ENCODE peak calls at places on chromosome 20, in seven cellular contexts. W is AG09309, H is hepatocyte, V is tibial nerve, Q is lower lobe of right lung, E is AG10803, O is BJ. L is an unnamed sample.

GRCh38 chr20:53743607-53744260 is 150.1 kb upstream of the ZNF217 start:
- DNase-seq in O (no peak), E (no peak), W (no peak), Q (no peak), V (no peak), H (no peak), L (no peak)

GRCh38 chr20:44247131-44247571 is at the start of gene GDAP1L1:
- DNase-seq in O (no peak), E (no peak), W (no peak), Q (no peak), H (peak), V (no peak), L (no peak)

GRCh38 chr20:25685276-25686080 is 11.2 kb downstream of the ZNF337 start:
- DNase-seq in W (no peak), O (no peak), Q (no peak), H (no peak), V (no peak), E (no peak), L (no peak)

GRCh38 chr20:38888059-38888831 is 38.0 kb upstream of the FAM83D start:
- DNase-seq in W (no peak), Q (no peak), O (no peak), E (no peak), H (peak), V (no peak), L (no peak)

GRCh38 chr20:56710577-56711465 is 81.7 kb downstream of the TFAP2C start:
- DNase-seq in O (no peak), V (no peak), Q (peak), W (no peak), E (no peak), H (peak), L (peak)

GRCh38 chr20:44771172-44771535 is 25.5 kb downstream of the KCNK15 start:
- DNase-seq in Q (no peak), O (no peak), W (no peak), V (no peak), H (no peak), E (no peak), L (no peak)

GRCh38 chr20:45100563-45101245 is at the start of gene KCNS1:
- DNase-seq in O (no peak), E (no peak), V (no peak), H (peak), W (no peak), Q (no peak), L (no peak)

GRCh38 chr20:62588458-62589149 is 53.7 kb upstream of the SLCO4A1 start:
- DNase-seq in V (no peak), W (no peak), H (no peak), Q (no peak), O (no peak), E (no peak), L (no peak)

GRCh38 chr20:17806739-17807441 is 107.1 kb downstream of the BANF2 start:
- DNase-seq in O (peak), V (peak), E (peak), H (peak), W (peak), Q (no peak), L (peak)

GRCh38 chr20:33524261-33524660 is 34.4 kb downstream of the CBFA2T2 start:
- DNase-seq in W (no peak), O (no peak), Q (no peak), E (peak), H (no peak), V (no peak), L (no peak)

GRCh38 chr20:14925286-14925685 is 587.9 kb upstream of the FLRT3 start:
- DNase-seq in Q (no peak), E (peak), O (no peak), H (no peak), W (no peak), V (no peak), L (no peak)

GRCh38 chr20:3811421-3812258 is 8.7 kb upstream of the AP5S1 start:
- DNase-seq in E (peak), O (peak), V (peak), W (peak), H (peak), Q (peak), L (peak)

GRCh38 chr20:21450572-21450971 is 53.2 kb upstream of the NKX2-4 start:
- DNase-seq in O (no peak), V (no peak), Q (no peak), W (no peak), H (no peak), E (peak), L (no peak)

GRCh38 chr20:38228436-38228835 is 32.1 kb downstream of the KIAA1755 start:
- DNase-seq in H (no peak), E (no peak), Q (no peak), W (no peak), V (no peak), O (no peak), L (no peak)

GRCh38 chr20:16368645-16369292 is 204.5 kb downstream of the KIF16B start:
- DNase-seq in E (peak), W (peak), O (no peak), Q (no peak), H (peak), V (no peak), L (no peak)

GRCh38 chr20:35978041-35978513 is 9.7 kb downstream of the CNBD2 start:
- DNase-seq in E (peak), V (no peak), H (no peak), O (no peak), Q (no peak), W (peak), L (no peak)

GRCh38 chr20:3046677-3047462 is 1.0 kb downstream of the MRPS26 start:
- DNase-seq in H (no peak), W (no peak), E (no peak), Q (peak), O (no peak), V (no peak), L (no peak)

GRCh38 chr20:23564927-23565326 is 3.4 kb downstream of the CST9L start:
- DNase-seq in H (no peak), Q (no peak), E (no peak), V (no peak), O (no peak), W (no peak), L (no peak)

GRCh38 chr20:21656299-21657067 is 49.0 kb upstream of the PAX1 start:
- DNase-seq in Q (no peak), W (no peak), V (no peak), O (no peak), H (no peak), E (no peak), L (no peak)

GRCh38 chr20:21326700-21327099 is 23.6 kb downstream of the XRN2 start:
- DNase-seq in Q (no peak), E (no peak), O (no peak), W (no peak), V (no peak), H (no peak), L (no peak)

GRCh38 chr20:3560578-3560977 is 89.8 kb downstream of the ATRN start:
- DNase-seq in O (no peak), H (no peak), Q (no peak), E (no peak), V (no peak), W (no peak), L (no peak)

GRCh38 chr20:54133434-54134427 is 40.1 kb downstream of the CYP24A1 start:
- DNase-seq in Q (no peak), W (no peak), E (peak), H (peak), O (no peak), V (no peak), L (no peak)

GRCh38 chr20:46056970-46057855 is 28.2 kb downstream of the SLC12A5 start:
- DNase-seq in O (no peak), W (no peak), H (peak), Q (peak), E (peak), V (peak), L (no peak)

GRCh38 chr20:58017970-58018530 is 210.4 kb downstream of the ANKRD60 start:
- DNase-seq in W (no peak), Q (no peak), H (no peak), E (no peak), O (no peak), V (no peak), L (no peak)

GRCh38 chr20:5918856-5919633 is 31.3 kb downstream of the TRMT6 start:
- DNase-seq in O (no peak), Q (no peak), W (no peak), H (no peak), E (peak), V (no peak), L (peak)

GRCh38 chr20:41408986-41409385 is 42.4 kb upstream of the EMILIN3 start:
- DNase-seq in Q (no peak), O (no peak), E (no peak), W (no peak), H (no peak), V (no peak), L (no peak)

GRCh38 chr20:24746351-24746685 is 202.8 kb upstream of the CST7 start:
- DNase-seq in W (no peak), V (no peak), E (no peak), H (no peak), Q (peak), O (no peak), L (no peak)

GRCh38 chr20:43459022-43459942 is 1.6 kb downstream of the SRSF6 start:
- DNase-seq in Q (no peak), V (peak), E (no peak), W (no peak), O (no peak), H (no peak), L (no peak)

GRCh38 chr20:38152175-38153010 is 12.7 kb downstream of the TGM2 start:
- DNase-seq in H (peak), Q (peak), V (peak), E (no peak), O (no peak), W (no peak), L (no peak)

GRCh38 chr20:53767206-53767924 is 173.7 kb upstream of the ZNF217 start:
- DNase-seq in E (no peak), W (no peak), H (peak), Q (no peak), V (no peak), O (no peak), L (no peak)

GRCh38 chr20:52497731-52498130 is 306.2 kb upstream of the ZFP64 start:
- DNase-seq in E (peak), V (no peak), Q (no peak), O (peak), H (no peak), W (no peak), L (no peak)

GRCh38 chr20:47258745-47259695 is 97.5 kb downstream of the ZMYND8 start:
- DNase-seq in O (no peak), H (no peak), V (peak), E (peak), Q (peak), W (no peak), L (no peak)

GRCh38 chr20:61360296-61360695 is 108.2 kb downstream of the CDH4 start:
- DNase-seq in V (no peak), W (no peak), O (no peak), H (no peak), Q (no peak), E (no peak), L (no peak)

GRCh38 chr20:12179692-12180091 is 262.0 kb downstream of the BTBD3 start:
- DNase-seq in O (no peak), V (no peak), E (no peak), H (no peak), Q (no peak), W (no peak), L (no peak)

GRCh38 chr20:3174442-3175263 is 1.3 kb upstream of the LZTS3 start:
- DNase-seq in O (no peak), E (peak), V (no peak), Q (no peak), W (no peak), H (no peak), L (no peak)

DNA sequence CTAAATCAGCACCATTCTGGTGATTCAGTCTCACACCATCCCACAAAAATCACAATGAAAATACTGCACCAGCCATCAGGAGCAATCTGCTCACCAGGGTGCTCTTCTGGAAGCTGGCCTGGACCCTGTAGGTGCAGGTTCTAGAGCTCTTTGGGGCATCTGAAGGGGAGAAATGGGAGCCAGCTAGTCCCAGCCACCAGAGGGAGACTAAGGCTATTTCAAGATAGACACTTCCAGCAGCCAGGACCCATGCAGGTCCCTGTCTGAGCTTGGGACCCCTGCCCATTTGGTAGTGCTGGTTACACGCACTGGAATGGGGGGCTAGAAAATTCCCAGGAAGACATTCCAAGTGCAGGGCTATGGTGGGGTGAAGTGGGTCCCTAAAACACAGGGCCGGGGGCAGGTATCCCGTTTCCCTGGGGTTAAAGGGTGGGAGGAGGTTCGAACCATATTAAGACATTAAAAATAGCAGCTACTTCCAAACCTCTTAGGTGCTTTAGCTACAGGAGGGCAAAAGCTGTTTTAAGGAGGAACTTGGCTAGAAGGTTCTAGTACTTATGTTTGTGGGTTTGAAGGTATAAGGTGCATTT is 156.5 kb downstream of the NFATC2 start:
- DNase-seq in V (no peak), W (no peak), O (no peak), E (peak), Q (no peak), H (no peak), L (no peak)
- TF ChIP-seq CTCF in V (peak), W (peak), O (peak), E (peak), Q (peak), H (peak), L (peak)

DNA sequence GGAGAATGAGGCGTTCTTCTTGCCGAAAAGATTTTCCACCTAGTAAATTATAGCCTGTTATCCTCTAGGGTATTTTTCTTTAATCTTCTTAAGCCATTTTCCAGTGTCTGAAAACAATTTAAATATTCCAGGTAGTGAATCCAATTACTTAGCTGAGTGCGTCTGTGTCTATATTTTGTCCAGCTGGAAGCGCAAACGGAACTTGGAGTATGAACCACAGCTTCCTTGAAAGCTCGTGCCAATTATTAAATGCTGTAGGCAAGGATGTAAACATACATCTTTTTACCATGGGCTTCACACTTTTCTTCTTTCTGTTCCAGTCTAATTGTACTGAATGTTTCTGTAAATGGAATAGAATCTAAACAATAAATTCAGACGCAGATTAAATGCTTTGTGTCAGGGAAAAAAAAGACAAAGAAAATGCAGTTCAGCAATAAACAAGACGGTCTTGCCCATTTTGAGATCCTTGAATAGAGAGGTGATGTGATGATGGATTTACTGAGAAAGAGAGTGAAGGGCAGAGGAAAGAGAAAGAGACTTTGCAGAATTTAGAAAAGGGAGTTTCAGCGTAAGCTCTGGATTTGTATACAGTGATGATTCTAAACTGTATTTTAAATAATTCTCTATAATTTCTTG is 1.9 kb downstream of the PLCB1 start:
- DNase-seq in O (no peak), Q (no peak), E (no peak), W (no peak), V (no peak), H (no peak), L (no peak)
- H3K4me3 ChIP-seq in O (no peak), Q (peak), E (peak), W (no peak), V (no peak), H (peak), L (peak)

DNA sequence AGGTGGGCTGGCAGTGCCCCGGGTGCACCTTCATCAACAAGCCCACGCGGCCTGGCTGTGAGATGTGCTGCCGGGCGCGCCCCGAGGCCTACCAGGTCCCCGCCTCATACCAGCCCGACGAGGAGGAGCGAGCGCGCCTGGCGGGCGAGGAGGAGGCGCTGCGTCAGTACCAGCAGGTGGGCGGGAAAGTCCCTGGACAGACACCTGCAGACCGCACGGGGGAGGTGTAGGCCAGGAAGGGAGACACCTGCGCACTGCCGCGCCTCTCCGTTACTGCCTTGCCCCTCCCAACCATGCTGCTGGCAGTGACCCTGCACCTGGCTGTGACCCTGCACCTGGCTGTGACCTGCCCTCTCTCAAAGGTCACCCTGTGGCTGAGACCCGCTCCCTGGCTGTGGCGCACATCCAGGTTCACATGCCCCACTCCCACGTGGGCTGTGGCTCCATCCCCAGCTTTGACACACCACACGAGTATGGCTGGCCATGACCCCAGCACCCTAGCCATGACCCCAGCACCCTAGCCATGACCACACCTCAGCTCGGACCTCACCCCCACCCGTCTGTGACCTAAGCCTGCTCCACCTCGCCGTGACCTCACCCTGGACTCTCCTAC is 11.6 kb downstream of the RBCK1 start:
- DNase-seq in H (no peak), V (no peak), Q (no peak), O (no peak), W (no peak), E (no peak), L (no peak)
- TF ChIP-seq CTCF in H (no peak), V (no peak), Q (no peak), O (no peak), W (no peak), E (no peak), L (no peak)

GRCh38 chr20:32358632-32358882 is 426 bp downstream of the ASXL1 start:
- DNase-seq in O (no peak), E (no peak), V (no peak), Q (no peak), H (no peak), W (no peak), L (no peak)

GRCh38 chr20:32358883-32359632 is 927 bp downstream of the ASXL1 start:
- DNase-seq in E (peak), H (peak), O (no peak), Q (peak), V (peak), W (no peak), L (no peak)

GRCh38 chr20:32359633-32360332 is 1.7 kb downstream of the ASXL1 start:
- DNase-seq in W (no peak), H (no peak), V (no peak), Q (no peak), E (peak), O (no peak), L (no peak)

GRCh38 chr20:32357869-32358631 is at the start of gene ASXL1:
- DNase-seq in H (peak), Q (peak), E (peak), V (peak), O (peak), W (peak), L (peak)

GRCh38 chr20:32360333-32360634 is 2.2 kb downstream of the ASXL1 start:
- DNase-seq in W (no peak), Q (no peak), H (no peak), E (no peak), V (no peak), O (no peak), L (no peak)
- H3K4me3 ChIP-seq in W (peak), Q (peak), H (peak), E (peak), V (peak), O (peak), L (peak)

DNA sequence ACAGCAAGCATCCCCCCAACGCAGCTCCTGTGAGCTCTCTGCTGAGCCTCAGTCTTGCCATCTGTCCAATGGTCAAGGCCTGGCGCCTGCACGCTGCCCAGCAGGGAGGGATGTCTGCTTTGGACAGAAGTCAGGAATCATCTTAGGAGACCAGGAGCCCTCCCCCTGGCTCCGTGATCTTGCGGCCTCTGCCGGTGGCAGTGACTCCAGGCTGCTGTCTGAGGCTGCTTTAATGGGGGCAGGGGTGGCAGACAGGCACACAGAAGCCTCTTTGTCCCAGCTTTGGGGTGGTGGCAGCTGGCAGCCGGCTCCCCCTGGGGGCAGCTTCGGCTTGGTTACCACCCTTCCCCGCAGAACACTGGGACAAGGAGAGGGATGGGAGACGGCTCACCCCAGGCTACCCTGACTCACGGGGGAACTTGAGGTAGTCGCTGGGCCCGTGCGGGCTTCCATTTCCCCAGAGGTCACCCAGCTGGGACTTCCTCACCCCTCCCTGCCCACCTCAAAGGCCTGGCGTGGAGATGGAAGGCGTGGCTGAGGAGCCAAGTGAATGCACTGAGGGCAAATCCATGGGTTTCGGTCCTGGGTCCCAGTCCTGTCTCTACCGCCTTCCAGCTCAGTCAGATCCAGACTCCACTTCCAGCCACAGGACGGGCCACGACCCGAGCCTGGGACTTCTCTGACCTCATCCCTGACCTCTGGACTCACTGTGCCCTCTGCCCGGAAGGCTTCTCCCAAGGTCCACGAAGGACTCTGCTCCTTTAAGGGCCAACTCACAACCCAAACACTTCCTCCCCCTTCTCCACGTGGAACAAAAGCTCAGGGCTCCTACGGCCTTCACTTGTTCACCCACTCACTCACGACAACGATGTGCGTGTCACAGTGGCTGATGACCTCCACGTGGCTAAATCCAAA is 14.8 kb downstream of the PEDS1 start:
- DNase-seq in V (no peak), W (no peak), H (no peak), O (no peak), Q (no peak), E (no peak), L (no peak)
- TF ChIP-seq CTCF in V (peak), W (no peak), H (no peak), O (peak), Q (no peak), E (no peak), L (peak)

L was measured in HFF-Myc.